ENCODE peak calls at places on chromosomes 3 and 15, in five cellular contexts. P is AG10803, W is HEK293T, K is NCI-H146, S is GM18507. G is an unnamed sample.

GRCh38 chr3:141659821-141660597 is 78.1 kb upstream of the RNF7 start:
- DNase-seq in P (peak), W (peak), K (peak), S (no peak), G (no peak)

GRCh38 chr15:63560741-63561448 is 36.3 kb upstream of the FBXL22 start:
- DNase-seq in P (no peak), W (no peak), K (no peak), S (no peak), G (no peak)

GRCh38 chr3:11212301-11212613 is 58.0 kb downstream of the HRH1 start:
- DNase-seq in P (peak), W (no peak), K (no peak), S (no peak), G (no peak)

GRCh38 chr15:88627463-88627862 is 6.3 kb downstream of the AEN start:
- DNase-seq in P (no peak), W (no peak), K (no peak), S (no peak), G (no peak)

GRCh38 chr3:127483902-127484591 is 106.5 kb downstream of the TPRA1 start:
- DNase-seq in P (no peak), W (no peak), K (no peak), S (peak), G (no peak)

GRCh38 chr15:101393172-101393571 is 96.3 kb downstream of the PCSK6 start:
- DNase-seq in P (no peak), W (no peak), K (no peak), S (no peak), G (no peak)

GRCh38 chr3:156377266-156377665 is 177.7 kb downstream of the SSR3 start:
- DNase-seq in P (no peak), W (no peak), K (no peak), S (no peak), G (no peak)

GRCh38 chr15:96585634-96586386 is 255.3 kb downstream of the NR2F2 start:
- DNase-seq in P (peak), W (no peak), K (no peak), S (no peak), G (no peak)

GRCh38 chr3:105956311-105956710 is 87.5 kb upstream of the CBLB start:
- DNase-seq in P (no peak), W (no peak), K (no peak), S (no peak), G (no peak)

GRCh38 chr3:151347432-151347831 is 18.1 kb upstream of the P2RY13 start:
- DNase-seq in P (no peak), W (no peak), K (no peak), S (no peak), G (no peak)

GRCh38 chr15:59596640-59597039 is 14.9 kb upstream of the GCNT3 start:
- DNase-seq in P (no peak), W (no peak), K (no peak), S (no peak), G (no peak)

GRCh38 chr3:160454995-160455394 is 5.4 kb upstream of the TRIM59 start:
- DNase-seq in P (no peak), W (no peak), K (peak), S (no peak), G (no peak)

GRCh38 chr15:47968593-47968992 is 152.2 kb upstream of the SLC24A5 start:
- DNase-seq in P (no peak), W (no peak), K (no peak), S (no peak), G (no peak)

GRCh38 chr3:27666277-27666676 is 55.8 kb downstream of the EOMES start:
- DNase-seq in P (peak), W (no peak), K (no peak), S (no peak), G (peak)

GRCh38 chr3:59698091-59698490 is 648.3 kb upstream of the CFAP20DC start:
- DNase-seq in P (no peak), W (no peak), K (peak), S (no peak), G (no peak)

GRCh38 chr3:50885491-50885890 is 210.8 kb downstream of the DOCK3 start:
- DNase-seq in P (no peak), W (no peak), K (no peak), S (no peak), G (no peak)

GRCh38 chr3:56222866-56223265 is 245.4 kb downstream of the ERC2 start:
- DNase-seq in P (no peak), W (no peak), K (no peak), S (no peak), G (no peak)

GRCh38 chr3:187288176-187288893 is 3.2 kb downstream of the MASP1 start:
- DNase-seq in P (no peak), W (no peak), K (no peak), S (no peak), G (no peak)

GRCh38 chr3:63976166-63976861 is 47.0 kb downstream of the PSMD6 start:
- DNase-seq in P (peak), W (no peak), K (no peak), S (no peak), G (no peak)

GRCh38 chr3:124965413-124965812 is 30.9 kb upstream of the MUC13 start:
- DNase-seq in P (no peak), W (no peak), K (peak), S (no peak), G (no peak)

GRCh38 chr3:43894176-43895049 is 203.7 kb downstream of the ABHD5 start:
- DNase-seq in P (peak), W (peak), K (peak), S (peak), G (peak)

GRCh38 chr3:152270145-152270870 is 1.6 kb downstream of the MBNL1 start:
- DNase-seq in P (no peak), W (no peak), K (peak), S (no peak), G (no peak)

GRCh38 chr3:12828751-12829150 is 12.6 kb downstream of the RPL32 start:
- DNase-seq in P (no peak), W (no peak), K (no peak), S (no peak), G (no peak)

GRCh38 chr15:74563442-74563841 is 22.4 kb downstream of the ARID3B start:
- DNase-seq in P (no peak), W (no peak), K (no peak), S (no peak), G (no peak)

GRCh38 chr3:185702564-185703225 is 116.6 kb downstream of the SENP2 start:
- DNase-seq in P (no peak), W (peak), K (peak), S (no peak), G (no peak)

GRCh38 chr3:11716576-11717250 is 73.0 kb upstream of the VGLL4 start:
- DNase-seq in P (peak), W (no peak), K (no peak), S (no peak), G (no peak)

GRCh38 chr3:180229113-180229512 is 192.4 kb upstream of the PEX5L start:
- DNase-seq in P (no peak), W (no peak), K (no peak), S (no peak), G (no peak)

GRCh38 chr3:41173926-41174702 is 25.2 kb upstream of the CTNNB1 start:
- DNase-seq in P (no peak), W (no peak), K (no peak), S (no peak), G (no peak)

GRCh38 chr3:177787279-177788041 is 590.2 kb upstream of the TBL1XR1 start:
- DNase-seq in P (no peak), W (no peak), K (no peak), S (no peak), G (no peak)

GRCh38 chr3:47019201-47019600 is 39.7 kb downstream of the NBEAL2 start:
- DNase-seq in P (no peak), W (no peak), K (no peak), S (peak), G (no peak)

GRCh38 chr3:62562017-62562416 is 188.7 kb upstream of the FEZF2 start:
- DNase-seq in P (peak), W (no peak), K (no peak), S (no peak), G (no peak)

GRCh38 chr15:39438795-39439577 is 141.9 kb upstream of the THBS1 start:
- DNase-seq in P (no peak), W (no peak), K (peak), S (no peak), G (no peak)

GRCh38 chr15:86077070-86077469 is 2.6 kb upstream of the AGBL1 start:
- DNase-seq in P (no peak), W (no peak), K (no peak), S (no peak), G (no peak)

GRCh38 chr3:195256639-195257453 is 14.1 kb downstream of the XXYLT1 start:
- DNase-seq in P (no peak), W (no peak), K (no peak), S (no peak), G (no peak)

GRCh38 chr15:69265347-69265955 is 33.3 kb upstream of the PAQR5 start:
- DNase-seq in P (peak), W (peak), K (peak), S (no peak), G (no peak)

G was measured in iPS DF 6.9.